ENCODE peak calls at places on chromosomes 5 and 9, in nine cellular contexts. N is stomach, Z is foreskin fibroblast, A is type B pancreatic cell, D is dorsolateral prefrontal cortex, E is mucosa of descending colon, C is RWPE2, B is endothelial cell, U is AG10803. K is an unnamed sample.

GRCh38 chr5:136070486-136071285 is 41.9 kb downstream of the TGFBI start:
- DNase-seq in C (no peak), N (no peak), E (no peak), U (no peak), A (peak; percentile 40), B (no peak), D (no peak), Z (no peak), K (no peak)

GRCh38 chr5:159582756-159583523 is 252.7 kb upstream of the IL12B start:
- DNase-seq in D (no peak), B (no peak), C (no peak), A (no peak), U (peak; percentile 20), Z (no peak), N (no peak), E (no peak), K (no peak)

GRCh38 chr5:160887780-160888179 is 35.8 kb upstream of the ATP10B start:
- DNase-seq in U (no peak), A (no peak), N (peak; percentile 33), E (no peak), Z (no peak), C (no peak), D (no peak), B (no peak), K (no peak)

GRCh38 chr5:131810510-131811249 is 13.9 kb upstream of the FNIP1 start:
- DNase-seq in U (no peak), Z (no peak), N (no peak), D (no peak), A (no peak), C (no peak), B (peak; percentile 10), E (no peak), K (no peak)

GRCh38 chr5:139633295-139634027 is 14.7 kb upstream of the CXXC5 start:
- DNase-seq in C (peak; percentile 69), A (no peak), D (peak; percentile 77), B (peak; percentile 70), N (peak; percentile 71), U (peak; percentile 67), Z (peak; percentile 55), E (peak; percentile 69), K (peak; percentile 72)

GRCh38 chr9:98219364-98219716 is 26.9 kb upstream of the CORO2A start:
- DNase-seq in N (no peak), D (no peak), U (no peak), Z (no peak), C (no peak), B (no peak), A (no peak), E (no peak), K (no peak)

GRCh38 chr5:78273436-78273835 is 21.1 kb downstream of the AP3B1 start:
- DNase-seq in C (no peak), A (no peak), D (no peak), B (no peak), N (no peak), E (no peak), U (no peak), Z (no peak), K (no peak)

GRCh38 chr5:53194086-53194485 is 84.5 kb upstream of the MOCS2 start:
- DNase-seq in E (no peak), U (peak; percentile 24), D (no peak), A (no peak), C (no peak), B (no peak), N (no peak), Z (peak; percentile 23), K (no peak)

GRCh38 chr5:4533457-4534105 is 606.5 kb upstream of the ADAMTS16 start:
- DNase-seq in D (no peak), A (no peak), E (no peak), U (no peak), B (no peak), Z (no peak), C (no peak), N (no peak), K (no peak)

GRCh38 chr5:137739737-137740136 is 3.8 kb upstream of the KLHL3 start:
- DNase-seq in C (no peak), D (no peak), N (no peak), Z (no peak), E (no peak), B (no peak), A (no peak), U (no peak), K (no peak)

GRCh38 chr5:178279723-178280438 is 47.3 kb upstream of the PHYKPL start:
- DNase-seq in N (peak; percentile 90), C (peak; percentile 81), E (peak; percentile 84), D (peak; percentile 87), B (peak; percentile 95), A (peak; percentile 91), U (peak; percentile 73), Z (peak; percentile 54), K (peak; percentile 91)

GRCh38 chr9:114372971-114373591 is 14.7 kb downstream of the AKNA start:
- DNase-seq in U (no peak), Z (no peak), N (peak; percentile 69), E (peak; percentile 94), B (peak; percentile 59), C (no peak), A (no peak), D (no peak), K (no peak)

GRCh38 chr9:87771251-87772006 is 45.5 kb downstream of the CTSL start:
- DNase-seq in A (no peak), C (no peak), E (no peak), B (no peak), U (no peak), N (no peak), D (no peak), Z (no peak), K (no peak)

GRCh38 chr5:59125961-59126360 is 543.1 kb downstream of the RAB3C start:
- DNase-seq in B (no peak), Z (no peak), N (no peak), C (no peak), U (no peak), D (no peak), A (no peak), E (no peak), K (no peak)

GRCh38 chr5:40879163-40879942 is 29.9 kb upstream of the C7 start:
- DNase-seq in D (no peak), E (no peak), B (no peak), U (peak; percentile 27), N (no peak), C (no peak), Z (peak; percentile 8), A (no peak), K (no peak)
- TF ChIP-seq CTCF in D (peak; percentile 62), E (no peak), B (peak; percentile 84), U (peak; percentile 53), N (no peak), C (peak; percentile 89), Z (peak; percentile 31), A (peak; percentile 82), K (peak; percentile 49)

GRCh38 chr9:15696979-15697378 is 144.1 kb downstream of the CCDC171 start:
- DNase-seq in B (no peak), E (no peak), N (no peak), C (no peak), A (no peak), U (peak; percentile 5), D (no peak), Z (peak; percentile 9), K (no peak)
- TF ChIP-seq CTCF in B (no peak), E (no peak), N (no peak), C (no peak), A (no peak), U (no peak), D (no peak), Z (no peak), K (no peak)

DNA sequence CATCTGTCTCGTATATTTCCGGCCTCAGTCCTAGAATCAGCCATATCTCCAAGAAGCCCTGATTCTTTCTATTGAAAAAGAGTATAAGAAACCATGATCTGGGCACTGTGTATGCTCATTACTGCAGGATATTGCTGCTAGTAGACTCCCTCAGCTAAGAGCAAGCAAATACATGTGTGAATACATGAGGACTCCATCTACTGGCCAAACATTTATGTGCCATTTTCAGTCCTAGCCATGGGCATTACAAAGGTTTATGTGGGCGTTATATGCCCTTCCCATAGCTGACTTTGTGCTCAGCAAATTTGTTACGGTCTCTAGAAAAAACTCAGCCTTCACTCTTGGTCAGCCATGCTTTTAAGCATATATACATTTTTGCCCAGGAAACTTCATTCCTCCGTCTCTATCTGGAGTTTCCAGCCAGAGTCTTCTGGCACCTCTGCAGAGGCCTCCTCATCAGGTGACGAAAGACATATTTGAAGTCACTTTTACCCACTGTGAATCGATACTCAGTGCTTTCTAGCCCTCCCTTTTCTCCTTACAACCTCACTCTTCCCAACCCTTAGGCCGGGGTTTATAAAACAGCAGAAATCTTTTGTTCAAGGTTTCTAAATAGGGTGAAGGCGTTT is 1495.6 kb upstream of the CDH6 start:
- DNase-seq in D (no peak), E (no peak), A (no peak), Z (no peak), U (no peak), N (no peak), B (peak; percentile 17), C (no peak), K (no peak)
- TF ChIP-seq CTCF in D (peak; percentile 15), E (no peak), A (peak; percentile 56), Z (no peak), U (no peak), N (no peak), B (peak; percentile 22), C (peak; percentile 71), K (no peak)

GRCh38 chr5:81207009-81207408 is 26.1 kb upstream of the CKMT2 start:
- DNase-seq in U (peak; percentile 13), C (no peak), Z (no peak), B (peak; percentile 34), N (no peak), E (no peak), A (no peak), D (no peak), K (no peak)
- TF ChIP-seq CTCF in U (peak; percentile 29), C (peak; percentile 25), Z (peak; percentile 20), B (no peak), N (no peak), E (no peak), A (peak; percentile 40), D (no peak), K (no peak)